ENCODE peak calls at places on chromosomes 1 and 21, in five cellular contexts. P is colonic mucosa, E is AG10803, H is RPMI7951, L is hippocampal formation. M is an unnamed sample.

GRCh38 chr1:119532324-119532910 is 25.4 kb downstream of the HSD3B1 start:
- DNase-seq in P (no peak), E (no peak), L (no peak), H (no peak), M (no peak)

GRCh38 chr1:16367258-16367967 is 371 bp downstream of the SZRD1 start:
- DNase-seq in E (peak; percentile 89), L (peak; percentile 94), P (peak; percentile 86), H (peak; percentile 89), M (peak; percentile 90)

GRCh38 chr1:236284291-236284711 is 2.5 kb upstream of the ERO1B start:
- DNase-seq in P (no peak), L (no peak), E (no peak), H (no peak), M (no peak)

GRCh38 chr1:50066806-50067205 is 41.9 kb upstream of the ELAVL4 start:
- DNase-seq in L (no peak), E (no peak), H (no peak), P (no peak), M (no peak)

GRCh38 chr1:2233997-2234761 is 6.1 kb downstream of the SKI start:
- DNase-seq in E (peak; percentile 98), P (peak; percentile 67), L (peak; percentile 72), H (peak; percentile 90), M (peak; percentile 62)

GRCh38 chr1:236819856-236820255 is 24.8 kb downstream of the MTR start:
- DNase-seq in E (no peak), P (no peak), H (no peak), L (no peak), M (no peak)

GRCh38 chr21:32423320-32423719 is 10.8 kb downstream of the EVA1C start:
- DNase-seq in P (no peak), E (peak; percentile 92), L (no peak), H (peak; percentile 82), M (no peak)

GRCh38 chr1:71521655-71522264 is 440.9 kb upstream of the ZRANB2 start:
- DNase-seq in E (peak; percentile 55), L (no peak), P (peak; percentile 65), H (no peak), M (peak; percentile 58)

GRCh38 chr1:227447531-227447990 is 115.8 kb upstream of the ZNF678 start:
- DNase-seq in P (no peak), L (no peak), E (peak; percentile 47), H (no peak), M (no peak)

GRCh38 chr1:77039739-77040138 is 172.5 kb downstream of the ST6GALNAC5 start:
- DNase-seq in E (peak; percentile 97), P (no peak), H (peak; percentile 94), L (no peak), M (no peak)

GRCh38 chr1:233097546-233098254 is 147.3 kb downstream of the NTPCR start:
- DNase-seq in L (no peak), H (no peak), E (no peak), P (no peak), M (no peak)

GRCh38 chr1:228302086-228302485 is 94.2 kb downstream of the OBSCN start:
- DNase-seq in L (no peak), E (no peak), P (no peak), H (no peak), M (no peak)

GRCh38 chr1:22646359-22646758 is 2.9 kb downstream of the C1QC start:
- DNase-seq in P (no peak), L (no peak), H (no peak), E (peak; percentile 3), M (no peak)